ENCODE peak calls at places on chromosome 7, in four cellular contexts. Y is cerebellar nuclear complex, P is non-pigmented ciliary epithelial cell, X is left ventricle myocardium superior. B is an unnamed sample.

GRCh38 chr7:43700059-43700501 is 29.2 kb downstream of the COA1 start:
- DNase-seq in X (no peak), Y (no peak), P (peak), B (peak)

GRCh38 chr7:150339369-150339768 is 2.1 kb downstream of the RARRES2 start:
- DNase-seq in X (no peak), P (no peak), Y (no peak), B (no peak)

GRCh38 chr7:126185959-126186580 is 1066.7 kb downstream of the GRM8 start:
- DNase-seq in X (no peak), Y (no peak), P (no peak), B (no peak)

GRCh38 chr7:13945670-13946069 is 43.8 kb downstream of the ETV1 start:
- DNase-seq in Y (no peak), X (no peak), P (peak), B (no peak)

GRCh38 chr7:107017965-107018714 is 26.4 kb upstream of the PRKAR2B start:
- DNase-seq in P (no peak), Y (no peak), X (no peak), B (no peak)

GRCh38 chr7:132430041-132430440 is 146.2 kb downstream of the PLXNA4 start:
- DNase-seq in P (no peak), X (no peak), Y (no peak), B (no peak)

GRCh38 chr7:131000389-131000788 is 266.4 kb upstream of the KLF14 start:
- DNase-seq in Y (no peak), P (no peak), X (no peak), B (no peak)

GRCh38 chr7:9240016-9240415 is 806.6 kb downstream of the NXPH1 start:
- DNase-seq in Y (no peak), P (no peak), X (no peak), B (no peak)

GRCh38 chr7:47285860-47286491 is 295.9 kb downstream of the TNS3 start:
- DNase-seq in P (no peak), Y (no peak), X (no peak), B (no peak)

GRCh38 chr7:15686209-15686956 is at the start of gene MEOX2:
- DNase-seq in X (peak), P (no peak), Y (no peak), B (no peak)

GRCh38 chr7:28405662-28406061 is 6.7 kb upstream of the CREB5 start:
- DNase-seq in P (peak), X (peak), Y (no peak), B (no peak)

GRCh38 chr7:420142-421055 is 99.2 kb downstream of the PDGFA start:
- DNase-seq in X (no peak), Y (no peak), P (no peak), B (no peak)

GRCh38 chr7:95046494-95047240 is 139.3 kb downstream of the PPP1R9A start:
- DNase-seq in X (no peak), P (no peak), Y (no peak), B (no peak)

GRCh38 chr7:9937944-9938631 is 1035.6 kb upstream of the PHF14 start:
- DNase-seq in X (no peak), P (peak), Y (no peak), B (no peak)

GRCh38 chr7:38425509-38425908 is 152.1 kb upstream of the TARP start:
- DNase-seq in Y (no peak), P (no peak), X (no peak), B (no peak)

GRCh38 chr7:108525327-108525984 is 479 bp downstream of the PNPLA8 start:
- DNase-seq in P (peak), X (peak), Y (no peak), B (no peak)

GRCh38 chr7:151824285-151824950 is 52.5 kb downstream of the PRKAG2 start:
- DNase-seq in X (no peak), Y (no peak), P (no peak), B (no peak)

GRCh38 chr7:138126928-138127327 is 50.7 kb downstream of the AKR1D1 start:
- DNase-seq in P (no peak), X (no peak), Y (no peak), B (no peak)

GRCh38 chr7:99177165-99177564 is 30.8 kb downstream of the KPNA7 start:
- DNase-seq in Y (no peak), X (no peak), P (no peak), B (no peak)

B was measured in GM06990.